ENCODE peak calls at places on chromosomes 11 and 22, in nine cellular contexts. One of them, this sample, is unnamed.

GRCh38 chr11:85844439-85845051 is 10.6 kb upstream of the CCDC83 start:
- DNase-seq in SK-N-SH: no peak
- DNase-seq in hepatocyte: peak
- DNase-seq in MM.1S: no peak
- DNase-seq in PC-3: peak
- DNase-seq in GM23338: no peak
- DNase-seq in HCT116: peak
- DNase-seq in neural progenitor cell: no peak
- DNase-seq in GM23248: peak
- DNase-seq in this sample: no peak

GRCh38 chr11:96614846-96615245 is 225.0 kb downstream of the JRKL start:
- DNase-seq in MM.1S: no peak
- DNase-seq in neural progenitor cell: peak
- DNase-seq in hepatocyte: no peak
- DNase-seq in PC-3: no peak
- DNase-seq in GM23248: no peak
- DNase-seq in GM23338: no peak
- DNase-seq in SK-N-SH: no peak
- DNase-seq in HCT116: no peak
- DNase-seq in this sample: no peak

GRCh38 chr11:132895340-132895739 is 637.0 kb downstream of the OPCML start:
- DNase-seq in PC-3: no peak
- DNase-seq in GM23248: peak
- DNase-seq in HCT116: no peak
- DNase-seq in GM23338: no peak
- DNase-seq in SK-N-SH: no peak
- DNase-seq in MM.1S: no peak
- DNase-seq in neural progenitor cell: no peak
- DNase-seq in hepatocyte: peak
- DNase-seq in this sample: no peak

GRCh38 chr11:85875505-85875904 is 20.3 kb downstream of the CCDC83 start:
- DNase-seq in PC-3: peak
- DNase-seq in HCT116: no peak
- DNase-seq in hepatocyte: no peak
- DNase-seq in neural progenitor cell: no peak
- DNase-seq in MM.1S: no peak
- DNase-seq in SK-N-SH: no peak
- DNase-seq in GM23248: peak
- DNase-seq in GM23338: no peak
- DNase-seq in this sample: no peak

GRCh38 chr22:28773461-28773867 is 969 bp downstream of the CCDC117 start:
- DNase-seq in GM23338: no peak
- DNase-seq in PC-3: no peak
- DNase-seq in hepatocyte: no peak
- DNase-seq in MM.1S: peak
- DNase-seq in neural progenitor cell: no peak
- DNase-seq in HCT116: no peak
- DNase-seq in SK-N-SH: no peak
- DNase-seq in GM23248: peak
- DNase-seq in this sample: no peak

GRCh38 chr22:37566903-37567798 is 6.9 kb downstream of the CDC42EP1 start:
- DNase-seq in HCT116: peak
- DNase-seq in hepatocyte: peak
- DNase-seq in SK-N-SH: peak
- DNase-seq in GM23338: peak
- DNase-seq in neural progenitor cell: peak
- DNase-seq in GM23248: peak
- DNase-seq in MM.1S: peak
- DNase-seq in PC-3: peak
- DNase-seq in this sample: peak

GRCh38 chr22:41582694-41583093 is 6.9 kb downstream of the PMM1 start:
- DNase-seq in SK-N-SH: no peak
- DNase-seq in GM23338: no peak
- DNase-seq in GM23248: no peak
- DNase-seq in MM.1S: no peak
- DNase-seq in PC-3: no peak
- DNase-seq in HCT116: no peak
- DNase-seq in hepatocyte: no peak
- DNase-seq in neural progenitor cell: no peak
- DNase-seq in this sample: no peak

GRCh38 chr11:65777241-65777640 is 3.5 kb downstream of the AP5B1 start:
- DNase-seq in neural progenitor cell: no peak
- DNase-seq in GM23338: no peak
- DNase-seq in hepatocyte: no peak
- DNase-seq in HCT116: no peak
- DNase-seq in PC-3: no peak
- DNase-seq in MM.1S: no peak
- DNase-seq in GM23248: no peak
- DNase-seq in SK-N-SH: no peak
- DNase-seq in this sample: no peak

GRCh38 chr11:100927579-100927978 is 202.0 kb downstream of the PGR start:
- DNase-seq in neural progenitor cell: peak
- DNase-seq in GM23338: peak
- DNase-seq in PC-3: no peak
- DNase-seq in MM.1S: no peak
- DNase-seq in GM23248: no peak
- DNase-seq in HCT116: no peak
- DNase-seq in SK-N-SH: no peak
- DNase-seq in hepatocyte: no peak
- DNase-seq in this sample: no peak

GRCh38 chr11:47592276-47592675 is 1.9 kb downstream of the C1QTNF4 start:
- DNase-seq in PC-3: no peak
- DNase-seq in GM23338: no peak
- DNase-seq in GM23248: no peak
- DNase-seq in HCT116: no peak
- DNase-seq in SK-N-SH: no peak
- DNase-seq in MM.1S: no peak
- DNase-seq in neural progenitor cell: no peak
- DNase-seq in hepatocyte: no peak
- DNase-seq in this sample: no peak

GRCh38 chr11:2358754-2359444 is 18.2 kb upstream of the CD81 start:
- DNase-seq in neural progenitor cell: no peak
- DNase-seq in HCT116: no peak
- DNase-seq in MM.1S: no peak
- DNase-seq in hepatocyte: no peak
- DNase-seq in PC-3: no peak
- DNase-seq in SK-N-SH: no peak
- DNase-seq in GM23338: no peak
- DNase-seq in GM23248: no peak
- DNase-seq in this sample: no peak

GRCh38 chr11:2357246-2357645 is 19.9 kb upstream of the CD81 start:
- DNase-seq in neural progenitor cell: no peak
- DNase-seq in GM23338: no peak
- DNase-seq in MM.1S: no peak
- DNase-seq in HCT116: no peak
- DNase-seq in PC-3: no peak
- DNase-seq in SK-N-SH: no peak
- DNase-seq in hepatocyte: no peak
- DNase-seq in GM23248: no peak
- DNase-seq in this sample: no peak

GRCh38 chr11:2351701-2352100 is 25.4 kb upstream of the CD81 start:
- DNase-seq in MM.1S: no peak
- DNase-seq in hepatocyte: no peak
- DNase-seq in GM23338: no peak
- DNase-seq in SK-N-SH: no peak
- DNase-seq in PC-3: no peak
- DNase-seq in HCT116: no peak
- DNase-seq in GM23248: no peak
- DNase-seq in neural progenitor cell: no peak
- DNase-seq in this sample: no peak

GRCh38 chr11:2359557-2359956 is 17.6 kb upstream of the CD81 start:
- DNase-seq in SK-N-SH: no peak
- DNase-seq in GM23338: no peak
- DNase-seq in HCT116: no peak
- DNase-seq in PC-3: no peak
- DNase-seq in neural progenitor cell: no peak
- DNase-seq in hepatocyte: no peak
- DNase-seq in GM23248: no peak
- DNase-seq in MM.1S: no peak
- DNase-seq in this sample: no peak

GRCh38 chr11:2355000-2355644 is 22.0 kb upstream of the CD81 start:
- DNase-seq in hepatocyte: no peak
- DNase-seq in GM23248: peak
- DNase-seq in GM23338: no peak
- DNase-seq in MM.1S: no peak
- DNase-seq in neural progenitor cell: no peak
- DNase-seq in SK-N-SH: no peak
- DNase-seq in PC-3: peak
- DNase-seq in HCT116: no peak
- DNase-seq in this sample: no peak
- H2AFZ ChIP-seq in hepatocyte: no peak
- H2AFZ ChIP-seq in GM23248: no peak
- H2AFZ ChIP-seq in GM23338: no peak
- H2AFZ ChIP-seq in MM.1S: no peak
- H2AFZ ChIP-seq in neural progenitor cell: no peak
- H2AFZ ChIP-seq in SK-N-SH: no peak
- H2AFZ ChIP-seq in PC-3: no peak
- H2AFZ ChIP-seq in HCT116: no peak
- H2AFZ ChIP-seq in this sample: no peak

GRCh38 chr11:12183827-12184620 is 73.6 kb downstream of the MICAL2 start:
- DNase-seq in GM23248: no peak
- DNase-seq in HCT116: no peak
- DNase-seq in SK-N-SH: no peak
- DNase-seq in GM23338: no peak
- DNase-seq in neural progenitor cell: no peak
- DNase-seq in hepatocyte: no peak
- DNase-seq in PC-3: no peak
- DNase-seq in MM.1S: no peak
- DNase-seq in this sample: no peak
- H3K4me2 ChIP-seq in GM23248: peak
- H3K4me2 ChIP-seq in HCT116: peak
- H3K4me2 ChIP-seq in SK-N-SH: peak
- H3K4me2 ChIP-seq in GM23338: no peak
- H3K4me2 ChIP-seq in neural progenitor cell: no peak
- H3K4me2 ChIP-seq in hepatocyte: no peak
- H3K4me2 ChIP-seq in PC-3: peak
- H3K4me2 ChIP-seq in MM.1S: no peak
- H3K4me2 ChIP-seq in this sample: no peak

GRCh38 chr11:9616042-9616640 is 42.7 kb downstream of the WEE1 start:
- DNase-seq in PC-3: no peak
- DNase-seq in GM23338: no peak
- DNase-seq in hepatocyte: no peak
- DNase-seq in neural progenitor cell: no peak
- DNase-seq in MM.1S: no peak
- DNase-seq in SK-N-SH: no peak
- DNase-seq in HCT116: no peak
- DNase-seq in GM23248: peak
- DNase-seq in this sample: peak

GRCh38 chr11:9616858-9617257 is 43.4 kb downstream of the WEE1 start:
- DNase-seq in MM.1S: no peak
- DNase-seq in SK-N-SH: no peak
- DNase-seq in neural progenitor cell: no peak
- DNase-seq in GM23248: peak
- DNase-seq in HCT116: no peak
- DNase-seq in PC-3: no peak
- DNase-seq in GM23338: no peak
- DNase-seq in hepatocyte: no peak
- DNase-seq in this sample: peak

GRCh38 chr11:9613830-9614762 is 40.6 kb downstream of the WEE1 start:
- DNase-seq in GM23248: peak
- DNase-seq in PC-3: peak
- DNase-seq in hepatocyte: peak
- DNase-seq in GM23338: peak
- DNase-seq in SK-N-SH: peak
- DNase-seq in neural progenitor cell: peak
- DNase-seq in MM.1S: peak
- DNase-seq in HCT116: peak
- DNase-seq in this sample: peak

GRCh38 chr11:9613118-9613829 is 39.8 kb downstream of the WEE1 start:
- DNase-seq in hepatocyte: peak
- DNase-seq in PC-3: peak
- DNase-seq in GM23248: peak
- DNase-seq in neural progenitor cell: peak
- DNase-seq in GM23338: peak
- DNase-seq in MM.1S: peak
- DNase-seq in HCT116: peak
- DNase-seq in SK-N-SH: peak
- DNase-seq in this sample: peak

DNA sequence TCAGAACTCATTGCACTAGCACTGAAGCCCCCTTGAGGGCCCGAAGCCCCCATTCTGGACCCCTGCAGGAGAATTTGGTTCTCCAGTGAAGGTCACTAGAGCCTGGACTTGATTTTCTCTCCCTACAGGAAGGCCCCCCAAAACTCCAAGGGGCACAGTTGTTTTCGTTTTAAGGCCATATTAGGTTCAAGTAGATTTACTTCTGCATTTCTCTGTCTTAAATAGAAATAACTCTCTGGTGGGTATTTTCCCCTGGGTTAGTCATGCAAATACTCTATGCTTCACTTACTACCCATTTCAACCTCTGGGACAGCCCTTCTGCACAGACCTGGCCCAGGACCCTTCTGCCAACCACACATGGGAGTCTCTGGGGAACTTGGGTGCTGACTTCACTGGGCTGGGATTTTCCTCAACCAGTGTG is 41.6 kb downstream of the WEE1 start:
- DNase-seq in GM23248: peak
- DNase-seq in GM23338: no peak
- DNase-seq in SK-N-SH: no peak
- DNase-seq in HCT116: no peak
- DNase-seq in hepatocyte: no peak
- DNase-seq in neural progenitor cell: no peak
- DNase-seq in MM.1S: no peak
- DNase-seq in PC-3: no peak
- DNase-seq in this sample: peak
- TF ChIP-seq EZH2phosphoT487 in GM23248: no peak
- TF ChIP-seq EZH2phosphoT487 in GM23338: no peak
- TF ChIP-seq EZH2phosphoT487 in SK-N-SH: no peak
- TF ChIP-seq EZH2phosphoT487 in HCT116: no peak
- TF ChIP-seq EZH2phosphoT487 in hepatocyte: no peak
- TF ChIP-seq EZH2phosphoT487 in neural progenitor cell: no peak
- TF ChIP-seq EZH2phosphoT487 in MM.1S: no peak
- TF ChIP-seq EZH2phosphoT487 in PC-3: no peak
- TF ChIP-seq EZH2phosphoT487 in this sample: no peak

GRCh38 chr11:130710022-130710421 is 206.3 kb downstream of the SNX19 start:
- DNase-seq in hepatocyte: no peak
- DNase-seq in GM23248: no peak
- DNase-seq in SK-N-SH: no peak
- DNase-seq in GM23338: no peak
- DNase-seq in PC-3: no peak
- DNase-seq in neural progenitor cell: no peak
- DNase-seq in MM.1S: no peak
- DNase-seq in HCT116: no peak
- DNase-seq in this sample: no peak

GRCh38 chr11:130706572-130706971 is 209.7 kb downstream of the SNX19 start:
- DNase-seq in SK-N-SH: no peak
- DNase-seq in hepatocyte: no peak
- DNase-seq in GM23248: peak
- DNase-seq in HCT116: no peak
- DNase-seq in PC-3: no peak
- DNase-seq in GM23338: no peak
- DNase-seq in neural progenitor cell: no peak
- DNase-seq in MM.1S: no peak
- DNase-seq in this sample: no peak

GRCh38 chr11:130709531-130709930 is 206.7 kb downstream of the SNX19 start:
- DNase-seq in hepatocyte: no peak
- DNase-seq in neural progenitor cell: no peak
- DNase-seq in HCT116: no peak
- DNase-seq in GM23338: no peak
- DNase-seq in MM.1S: no peak
- DNase-seq in SK-N-SH: no peak
- DNase-seq in PC-3: no peak
- DNase-seq in GM23248: no peak
- DNase-seq in this sample: no peak

GRCh38 chr11:130705670-130706421 is 210.4 kb downstream of the SNX19 start:
- DNase-seq in SK-N-SH: no peak
- DNase-seq in hepatocyte: no peak
- DNase-seq in HCT116: no peak
- DNase-seq in GM23338: no peak
- DNase-seq in PC-3: peak
- DNase-seq in MM.1S: no peak
- DNase-seq in GM23248: peak
- DNase-seq in neural progenitor cell: no peak
- DNase-seq in this sample: no peak

GRCh38 chr11:130707217-130707616 is 209.1 kb downstream of the SNX19 start:
- DNase-seq in SK-N-SH: no peak
- DNase-seq in PC-3: no peak
- DNase-seq in neural progenitor cell: no peak
- DNase-seq in HCT116: no peak
- DNase-seq in GM23248: no peak
- DNase-seq in GM23338: no peak
- DNase-seq in hepatocyte: no peak
- DNase-seq in MM.1S: no peak
- DNase-seq in this sample: no peak
- H2AFZ ChIP-seq in SK-N-SH: no peak
- H2AFZ ChIP-seq in PC-3: no peak
- H2AFZ ChIP-seq in neural progenitor cell: no peak
- H2AFZ ChIP-seq in HCT116: no peak
- H2AFZ ChIP-seq in GM23248: no peak
- H2AFZ ChIP-seq in GM23338: no peak
- H2AFZ ChIP-seq in hepatocyte: no peak
- H2AFZ ChIP-seq in MM.1S: no peak
- H2AFZ ChIP-seq in this sample: no peak

This sample was measured in OCI-LY7.